ENCODE peak calls at places on chromosomes 13 and 19, in nine cellular contexts. R is IMR-90, Y is RWPE1, M is heart right ventricle, O is lower lobe of right lung, Z is cardiac muscle cell, L is PC-9, K is psoas muscle, E is endothelial cell. U is an unnamed sample.
A peak's percentile ranks its signal among the peaks of the same experiment; 100 is the strongest.

GRCh38 chr13:96652506-96652905 is 341.8 kb downstream of the OXGR1 start:
- DNase-seq in E (no peak), K (no peak), R (no peak), M (no peak), O (no peak), Z (no peak), Y (no peak), L (no peak), U (no peak)

GRCh38 chr19:2469102-2469914 is 6.6 kb upstream of the GADD45B start:
- DNase-seq in L (peak; percentile 77), K (peak; percentile 60), R (peak; percentile 78), M (no peak), E (no peak), O (no peak), Z (peak; percentile 71), Y (no peak), U (peak; percentile 58)

GRCh38 chr13:40120781-40121180 is 465.3 kb downstream of the COG6 start:
- DNase-seq in K (no peak), O (no peak), E (no peak), Z (peak; percentile 75), L (no peak), Y (no peak), R (no peak), M (no peak), U (no peak)

GRCh38 chr19:49689133-49690072 is at the start of gene ADM5:
- DNase-seq in O (peak; percentile 69), L (no peak), Y (no peak), E (no peak), R (no peak), M (no peak), Z (peak; percentile 20), K (no peak), U (no peak)

GRCh38 chr13:30125422-30126073 is 181.8 kb downstream of the KATNAL1 start:
- DNase-seq in L (peak; percentile 80), K (no peak), E (no peak), M (no peak), O (no peak), R (peak; percentile 94), Y (peak; percentile 71), Z (peak; percentile 94), U (no peak)

GRCh38 chr13:100470841-100471505 is 117.6 kb downstream of the GGACT start:
- DNase-seq in M (no peak), K (no peak), Y (no peak), O (no peak), R (no peak), Z (no peak), L (no peak), E (no peak), U (no peak)

GRCh38 chr19:46383846-46384245 is 29.5 kb downstream of the CCDC8 start:
- DNase-seq in Z (no peak), R (no peak), M (no peak), K (no peak), E (no peak), O (peak; percentile 18), L (no peak), Y (no peak), U (no peak)

GRCh38 chr13:26921918-26922317 is 161.3 kb upstream of the GPR12 start:
- DNase-seq in Z (no peak), L (no peak), K (no peak), M (no peak), E (no peak), O (no peak), R (no peak), Y (no peak), U (no peak)

GRCh38 chr19:34999498-35000337 is at the start of gene GRAMD1A:
- DNase-seq in Y (peak; percentile 92), E (peak; percentile 81), O (peak; percentile 83), L (peak; percentile 61), R (peak; percentile 80), K (peak; percentile 88), Z (peak; percentile 94), M (peak; percentile 90), U (peak; percentile 76)

GRCh38 chr13:43153436-43154082 is 130.2 kb downstream of the DNAJC15 start:
- DNase-seq in L (peak; percentile 78), Z (peak; percentile 73), Y (peak; percentile 80), E (no peak), K (no peak), M (no peak), O (no peak), R (peak; percentile 44), U (no peak)

GRCh38 chr13:47178090-47178950 is 281.5 kb upstream of the HTR2A start:
- DNase-seq in M (no peak), Y (no peak), R (no peak), K (no peak), E (no peak), Z (no peak), L (no peak), O (no peak), U (no peak)

GRCh38 chr19:46056536-46056935 is 15.7 kb upstream of the IGFL4 start:
- DNase-seq in R (no peak), O (no peak), E (no peak), Z (no peak), L (no peak), K (no peak), Y (peak; percentile 67), M (no peak), U (no peak)

GRCh38 chr13:99982741-99983400 is 1.3 kb downstream of the ZIC2 start:
- DNase-seq in Y (no peak), O (no peak), E (peak; percentile 30), R (no peak), M (no peak), K (no peak), L (no peak), Z (no peak), U (no peak)

GRCh38 chr13:110353339-110353977 is 46.4 kb downstream of the COL4A2 start:
- DNase-seq in R (no peak), K (no peak), M (no peak), Y (no peak), E (no peak), L (no peak), Z (no peak), O (peak; percentile 59), U (no peak)

GRCh38 chr19:14381689-14382474 is 638 bp downstream of the ADGRE5 start:
- DNase-seq in Z (peak; percentile 53), E (no peak), R (peak; percentile 20), Y (peak; percentile 46), M (peak; percentile 48), K (peak; percentile 44), L (peak; percentile 76), O (peak; percentile 81), U (peak; percentile 95)

GRCh38 chr19:14053500-14053899 is 8.4 kb downstream of the PALM3 start:
- DNase-seq in O (no peak), K (no peak), Y (no peak), E (no peak), R (no peak), M (no peak), Z (no peak), L (no peak), U (no peak)

GRCh38 chr13:76937416-76937815 is 10.9 kb upstream of the ACOD1 start:
- DNase-seq in M (no peak), L (peak; percentile 61), O (no peak), Y (peak; percentile 90), K (no peak), E (no peak), Z (peak; percentile 96), R (peak; percentile 97), U (peak; percentile 65)

GRCh38 chr19:41821003-41821735 is 23.3 kb downstream of the LYPD4 start:
- DNase-seq in L (peak; percentile 45), K (no peak), R (peak; percentile 15), O (peak; percentile 53), Y (peak; percentile 59), Z (peak; percentile 40), E (peak; percentile 65), M (no peak), U (no peak)

GRCh38 chr19:32688315-32688714 is 3.3 kb upstream of the NUDT19 start:
- DNase-seq in L (no peak), R (peak; percentile 71), Y (no peak), Z (no peak), K (peak; percentile 28), O (no peak), M (no peak), E (no peak), U (no peak)

GRCh38 chr13:20728579-20729300 is 25.2 kb downstream of the IL17D start:
- DNase-seq in K (no peak), R (no peak), M (no peak), L (no peak), O (no peak), E (no peak), Z (no peak), Y (no peak), U (no peak)

GRCh38 chr13:36190771-36191170 is 23.6 kb downstream of the SOHLH2 start:
- DNase-seq in R (no peak), M (no peak), Y (no peak), E (no peak), O (no peak), K (no peak), L (no peak), Z (peak; percentile 52), U (no peak)
- TF ChIP-seq CTCF in R (no peak), M (no peak), Y (no peak), E (no peak), O (no peak), K (no peak), L (no peak), Z (peak; percentile 9), U (no peak)

GRCh38 chr19:40605201-40605971 is 4.2 kb downstream of the LTBP4 start:
- DNase-seq in M (peak; percentile 61), L (peak; percentile 83), O (peak; percentile 89), K (peak; percentile 72), R (peak; percentile 31), E (peak; percentile 48), Y (peak; percentile 91), Z (peak; percentile 62), U (peak; percentile 61)
- TF ChIP-seq CTCF in M (peak; percentile 8), L (no peak), O (no peak), K (peak; percentile 4), R (peak; percentile 23), E (no peak), Y (peak; percentile 39), Z (peak; percentile 17), U (peak; percentile 19)

GRCh38 chr19:30256510-30256850 is 115.7 kb upstream of the ZNF536 start:
- DNase-seq in K (no peak), R (no peak), E (no peak), M (no peak), Z (no peak), O (no peak), Y (no peak), L (no peak), U (no peak)
- TF ChIP-seq CTCF in K (no peak), R (no peak), E (no peak), M (no peak), Z (no peak), O (no peak), Y (no peak), L (no peak), U (no peak)

DNA sequence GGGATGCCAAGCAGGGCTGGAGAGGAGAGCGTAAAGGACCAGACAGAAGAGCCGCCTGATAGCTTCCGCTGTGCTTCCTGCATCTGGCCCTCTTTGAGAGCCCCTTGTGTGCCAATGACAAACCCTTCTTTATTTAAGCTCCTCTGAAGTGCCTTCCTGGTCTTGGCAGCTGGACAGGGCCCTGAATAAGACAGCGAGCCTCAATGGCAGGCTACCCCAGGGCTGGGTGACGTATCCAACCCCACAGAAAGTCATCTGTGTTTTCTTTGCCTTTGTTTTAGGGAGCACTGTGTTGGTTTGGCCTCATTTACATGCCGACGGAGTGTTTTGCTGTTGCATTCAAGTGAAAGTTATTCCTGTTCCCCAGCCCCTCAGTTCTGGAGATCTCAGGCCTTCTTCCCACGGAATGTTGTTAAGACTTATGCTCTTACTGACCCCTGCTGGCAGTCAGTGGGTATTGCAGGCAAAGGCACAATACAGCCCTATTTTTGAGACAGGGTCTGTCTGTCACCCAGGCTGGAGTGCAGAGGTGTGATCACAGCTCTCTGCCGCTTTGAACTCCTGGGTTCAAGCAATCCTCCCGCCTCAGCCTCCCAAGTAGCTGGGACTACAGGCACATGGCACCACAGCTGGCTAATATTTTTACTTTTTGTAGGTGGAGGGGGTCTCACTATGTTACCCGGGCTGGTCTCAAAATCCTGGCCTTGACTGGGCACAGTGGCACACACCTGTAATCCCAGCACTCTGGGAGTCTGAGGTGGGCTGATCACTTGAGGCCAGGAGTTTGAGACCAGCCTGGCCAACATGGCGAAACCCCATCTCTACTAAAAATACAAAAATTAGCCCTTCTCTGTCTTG is 16.8 kb downstream of the CCL25 start:
- DNase-seq in E (no peak), Y (no peak), L (no peak), M (no peak), K (no peak), R (no peak), Z (no peak), O (no peak), U (no peak)
- TF ChIP-seq CTCF in E (peak; percentile 99), Y (peak; percentile 36), L (peak; percentile 89), M (peak; percentile 45), K (peak; percentile 39), R (peak; percentile 26), Z (peak; percentile 60), O (peak; percentile 40), U (peak; percentile 38)

U was measured in CD14-positive monocyte.